ENCODE peak calls at places on chromosomes 3 and 15, in eight cellular contexts. O is GM23338; M is PC-3; J is NCI-H1092 treated with DMSO at 0.1 percent for 48 hours; T is stimulated activated CD8-positive, alpha-beta memory T cell treated with anti-CD3 and anti-CD28 coated beads, Interleukin-2, amount 100 ng/mL, for 48 hours; V is GDM1; D is neural crest cell; R is T-cell. B is an unnamed sample.
A peak's percentile ranks its signal among the peaks of the same experiment; 100 is the strongest.

GRCh38 chr3:196609343-196609775 is 30.1 kb upstream of the NRROS start:
- DNase-seq in O (peak; percentile 96), M (peak; percentile 93), J (peak; percentile 44), T (peak; percentile 97), V (peak; percentile 92), D (peak; percentile 98), R (peak; percentile 92), B (peak; percentile 91)

GRCh38 chr3:69803871-69804270 is 64.6 kb downstream of the MITF start:
- DNase-seq in O (no peak), M (no peak), J (no peak), T (no peak), V (no peak), D (no peak), R (no peak), B (no peak)

GRCh38 chr15:55017636-55018035 is 179.1 kb downstream of the RSL24D1 start:
- DNase-seq in O (no peak), M (no peak), J (no peak), T (no peak), V (no peak), D (no peak), R (no peak), B (no peak)

GRCh38 chr15:101027920-101028319 is 108.8 kb downstream of the LRRK1 start:
- DNase-seq in O (no peak), M (no peak), J (no peak), T (no peak), V (no peak), D (no peak), R (no peak), B (no peak)

GRCh38 chr3:197501879-197502620 is 53.7 kb downstream of the BDH1 start:
- DNase-seq in O (peak; percentile 90), M (peak; percentile 84), J (peak; percentile 22), T (peak; percentile 27), V (no peak), D (no peak), R (no peak), B (no peak)

GRCh38 chr15:63605816-63606215 is 8.6 kb downstream of the FBXL22 start:
- DNase-seq in O (no peak), M (no peak), J (no peak), T (peak; percentile 31), V (peak; percentile 39), D (no peak), R (peak; percentile 47), B (no peak)

GRCh38 chr3:43728947-43729346 is 38.2 kb downstream of the ABHD5 start:
- DNase-seq in O (no peak), M (no peak), J (no peak), T (no peak), V (no peak), D (no peak), R (no peak), B (no peak)

GRCh38 chr3:56929809-56930615 is 128.3 kb upstream of the ARHGEF3 start:
- DNase-seq in O (no peak), M (peak; percentile 20), J (no peak), T (no peak), V (no peak), D (no peak), R (no peak), B (no peak)

GRCh38 chr3:24545917-24546316 is 51.3 kb upstream of the THRB start:
- DNase-seq in O (no peak), M (peak; percentile 70), J (no peak), T (no peak), V (no peak), D (no peak), R (no peak), B (peak; percentile 36)

GRCh38 chr3:11600501-11601282 is 43.0 kb downstream of the VGLL4 start:
- DNase-seq in O (peak; percentile 72), M (peak; percentile 99), J (no peak), T (no peak), V (no peak), D (no peak), R (no peak), B (peak; percentile 53)

GRCh38 chr3:184648726-184649125 is 63.1 kb downstream of the MAGEF1 start:
- DNase-seq in O (no peak), M (no peak), J (no peak), T (no peak), V (no peak), D (no peak), R (no peak), B (no peak)

GRCh38 chr3:59607628-59608027 is 557.8 kb upstream of the CFAP20DC start:
- DNase-seq in O (no peak), M (peak; percentile 14), J (peak; percentile 65), T (no peak), V (no peak), D (no peak), R (no peak), B (no peak)

GRCh38 chr15:96331942-96332853 is 1.7 kb downstream of the NR2F2 start:
- DNase-seq in O (peak; percentile 82), M (peak; percentile 49), J (peak; percentile 37), T (no peak), V (no peak), D (no peak), R (no peak), B (no peak)

GRCh38 chr3:9769426-9770275 is at the start of gene CAMK1:
- DNase-seq in O (peak; percentile 86), M (peak; percentile 79), J (peak; percentile 7), T (peak; percentile 61), V (no peak), D (peak; percentile 64), R (peak; percentile 51), B (peak; percentile 71)

GRCh38 chr3:154851644-154852043 is 228.5 kb upstream of the MME start:
- DNase-seq in O (no peak), M (peak; percentile 33), J (no peak), T (no peak), V (no peak), D (no peak), R (no peak), B (no peak)

GRCh38 chr15:57925650-57926049 is 139.9 kb downstream of the ALDH1A2 start:
- DNase-seq in O (no peak), M (no peak), J (no peak), T (no peak), V (no peak), D (no peak), R (no peak), B (no peak)

GRCh38 chr3:44455318-44455717 is 22.2 kb downstream of the ZNF445 start:
- DNase-seq in O (no peak), M (no peak), J (no peak), T (no peak), V (no peak), D (no peak), R (no peak), B (no peak)

GRCh38 chr3:63179862-63180522 is 98.1 kb upstream of the SYNPR start:
- DNase-seq in O (no peak), M (no peak), J (no peak), T (no peak), V (no peak), D (no peak), R (no peak), B (no peak)

GRCh38 chr15:62068071-62068786 is 1.5 kb downstream of the C2CD4A start:
- DNase-seq in O (peak; percentile 68), M (peak; percentile 22), J (peak; percentile 4), T (no peak), V (no peak), D (peak; percentile 41), R (no peak), B (peak; percentile 56)

GRCh38 chr15:64166104-64166890 is 3.5 kb upstream of the PPIB start:
- DNase-seq in O (peak; percentile 12), M (no peak), J (no peak), T (no peak), V (no peak), D (no peak), R (no peak), B (no peak)

GRCh38 chr3:112633191-112633590 is 7.8 kb downstream of the CCDC80 start:
- DNase-seq in O (peak; percentile 49), M (no peak), J (no peak), T (no peak), V (no peak), D (no peak), R (no peak), B (no peak)

GRCh38 chr15:26191216-26191615 is 328.1 kb upstream of the ATP10A start:
- DNase-seq in O (no peak), M (no peak), J (no peak), T (no peak), V (no peak), D (no peak), R (no peak), B (no peak)

B was measured in pancreas.